ENCODE peak calls at places on chromosomes 11 and 22, in four cellular contexts. K is NCI-H1105 treated with DMSO at 0.1 percent for 48 hours, L is neural progenitor cell, A is SJSA1. J is an unnamed sample.
A peak's percentile ranks its signal among the peaks of the same experiment; 100 is the strongest.

GRCh38 chr22:17930455-17931313 is 93.7 kb downstream of the MICAL3 start:
- DNase-seq in K (no peak), L (no peak), A (no peak), J (no peak)

GRCh38 chr11:96748639-96749370 is 359.0 kb downstream of the JRKL start:
- DNase-seq in K (no peak), L (no peak), A (no peak), J (no peak)

GRCh38 chr11:85627332-85627997 is at the start of gene DLG2:
- DNase-seq in K (peak; percentile 44), L (peak; percentile 32), A (no peak), J (no peak)

GRCh38 chr11:90192869-90193582 is 29.8 kb downstream of the CHORDC1 start:
- DNase-seq in K (no peak), L (no peak), A (no peak), J (no peak)

GRCh38 chr22:30906946-30907345 is 61.6 kb downstream of the MORC2 start:
- DNase-seq in K (no peak), L (no peak), A (peak; percentile 25), J (no peak)

GRCh38 chr11:117828641-117829368 is 4.3 kb upstream of the FXYD2 start:
- DNase-seq in K (no peak), L (no peak), A (no peak), J (peak; percentile 65)

GRCh38 chr11:57001674-57002401 is 13.1 kb downstream of the OR5AK2 start:
- DNase-seq in K (no peak), L (no peak), A (no peak), J (no peak)

GRCh38 chr11:129222158-129222557 is 30.0 kb upstream of the ARHGAP32 start:
- DNase-seq in K (no peak), L (no peak), A (no peak), J (no peak)

GRCh38 chr11:4044971-4045646 is 49.5 kb upstream of the RRM1 start:
- DNase-seq in K (peak; percentile 67), L (no peak), A (no peak), J (no peak)

GRCh38 chr11:69896250-69896649 is 77.0 kb upstream of the FGF3 start:
- DNase-seq in K (no peak), L (no peak), A (no peak), J (no peak)

GRCh38 chr11:68402355-68403031 is 58.1 kb upstream of the PPP6R3 start:
- DNase-seq in K (no peak), L (peak; percentile 19), A (no peak), J (peak; percentile 78)

GRCh38 chr11:58576792-58577440 is 1.3 kb upstream of the LPXN start:
- DNase-seq in K (no peak), L (no peak), A (no peak), J (no peak)

GRCh38 chr22:48720662-48721393 is 1106.8 kb downstream of the BRD1 start:
- DNase-seq in K (no peak), L (no peak), A (no peak), J (no peak)

GRCh38 chr22:22547692-22548348 is 11.2 kb downstream of the PRAME start:
- DNase-seq in K (no peak), L (no peak), A (no peak), J (no peak)

GRCh38 chr11:5210376-5210885 is 9.9 kb upstream of the OR51V1 start:
- DNase-seq in K (no peak), L (peak; percentile 63), A (no peak), J (peak; percentile 72)

GRCh38 chr11:125429174-125429707 is 66.8 kb downstream of the FEZ1 start:
- DNase-seq in K (peak; percentile 76), L (peak; percentile 83), A (no peak), J (peak; percentile 95)

GRCh38 chr11:64372802-64373597 is 14.0 kb downstream of the RPS6KA4 start:
- DNase-seq in K (peak; percentile 99), L (no peak), A (peak; percentile 58), J (peak; percentile 90)

GRCh38 chr11:116577273-116577672 is 195.5 kb downstream of the BUD13 start:
- DNase-seq in K (no peak), L (no peak), A (no peak), J (no peak)

GRCh38 chr11:17978553-17979287 is 34.1 kb downstream of the SERGEF start:
- DNase-seq in K (peak; percentile 44), L (peak; percentile 79), A (peak; percentile 57), J (peak; percentile 89)

GRCh38 chr11:61700221-61700620 is 20.0 kb downstream of the DAGLA start:
- DNase-seq in K (no peak), L (no peak), A (no peak), J (peak; percentile 74)

GRCh38 chr11:95279921-95280861 is 49.2 kb upstream of the SESN3 start:
- DNase-seq in K (no peak), L (no peak), A (no peak), J (peak; percentile 77)